ENCODE peak calls at places on chromosomes 11 and 22, in six cellular contexts. Z, E, A, M, P and X are unnamed samples. For H3K4me1, the result is how much of the 10 kb centered on the place peaks cover.

GRCh38 chr11:76599041-76600013 is 71.2 kb downstream of the LRRC32 start:
- DNase-seq in E (no peak), Z (no peak), M (peak), P (no peak), A (no peak), X (no peak)

GRCh38 chr11:2400069-2400760 is at the start of gene TSSC4:
- DNase-seq in M (peak), Z (peak), A (peak), P (peak), E (peak), X (peak)

GRCh38 chr22:24432059-24432853 is 4.9 kb downstream of the ADORA2A start:
- DNase-seq in E (peak), Z (peak), P (peak), A (no peak), M (peak), X (peak)

GRCh38 chr11:72668645-72669347 is 5.4 kb downstream of the PDE2A start:
- DNase-seq in M (no peak), P (no peak), Z (no peak), E (no peak), A (no peak), X (no peak)

GRCh38 chr11:74520927-74521665 is 27.6 kb upstream of the LIPT2 start:
- DNase-seq in M (no peak), A (no peak), E (no peak), Z (peak), P (no peak), X (no peak)

GRCh38 chr11:114321621-114322257 is 25.5 kb downstream of the NNMT start:
- DNase-seq in P (peak), A (peak), M (peak), E (peak), Z (no peak), X (peak)

GRCh38 chr11:93700830-93701229 is 39.3 kb downstream of the CEP295 start:
- DNase-seq in A (no peak), Z (no peak), M (peak), E (no peak), P (peak), X (no peak)

GRCh38 chr11:26473216-26474194 is 98.6 kb downstream of the MUC15 start:
- DNase-seq in A (no peak), Z (no peak), M (no peak), E (no peak), P (no peak), X (no peak)

GRCh38 chr11:67451658-67451976 is 912 bp downstream of the GPR152 start:
- DNase-seq in Z (no peak), A (no peak), E (peak), M (no peak), P (no peak), X (no peak)

GRCh38 chr11:62142921-62143320 is 19.1 kb downstream of the INCENP start:
- DNase-seq in P (no peak), A (no peak), E (no peak), M (no peak), Z (no peak), X (no peak)

GRCh38 chr11:63855975-63856374 is 17.1 kb downstream of the MARK2 start:
- DNase-seq in Z (no peak), A (no peak), P (no peak), E (no peak), M (no peak), X (no peak)

GRCh38 chr11:48052183-48053040 is 72.1 kb downstream of the PTPRJ start:
- DNase-seq in E (peak), P (peak), M (peak), Z (no peak), A (peak), X (no peak)

GRCh38 chr11:46347637-46348311 is 511 bp downstream of the DGKZ start:
- DNase-seq in P (no peak), Z (peak), E (peak), M (no peak), A (no peak), X (no peak)

GRCh38 chr11:40924915-40925314 is 534.5 kb downstream of the LRRC4C start:
- DNase-seq in M (no peak), Z (no peak), E (no peak), P (no peak), A (no peak), X (no peak)

GRCh38 chr11:128437137-128437536 is 150.2 kb downstream of the ETS1 start:
- DNase-seq in E (no peak), Z (no peak), M (peak), A (no peak), P (peak), X (no peak)

GRCh38 chr11:69263736-69264052 is 30.3 kb upstream of the MYEOV start:
- DNase-seq in P (no peak), Z (no peak), E (peak), M (no peak), A (no peak), X (no peak)

GRCh38 chr11:129888451-129888850 is 6.9 kb downstream of the NFRKB start:
- DNase-seq in Z (no peak), M (no peak), E (no peak), P (no peak), A (no peak), X (no peak)

GRCh38 chr11:125072210-125072960 is 9.3 kb downstream of the SLC37A2 start:
- DNase-seq in E (no peak), Z (peak), M (no peak), A (no peak), P (no peak), X (no peak)

GRCh38 chr11:110778351-110778750 is 66.1 kb upstream of the ARHGAP20 start:
- DNase-seq in Z (no peak), M (peak), P (peak), A (no peak), E (no peak), X (no peak)

GRCh38 chr11:61071208-61071681 is 31.0 kb upstream of the CD5 start:
- DNase-seq in E (no peak), M (no peak), A (no peak), P (no peak), Z (no peak), X (no peak)

GRCh38 chr11:1757861-1758610 is 5.7 kb downstream of the CTSD start:
- DNase-seq in E (peak), M (no peak), A (no peak), P (no peak), Z (peak), X (no peak)

GRCh38 chr11:44899959-44900358 is 50.7 kb downstream of the TP53I11 start:
- DNase-seq in Z (no peak), M (peak), A (peak), P (peak), E (no peak), X (no peak)

GRCh38 chr11:117273550-117274289 is 17.4 kb upstream of the BACE1-AS start:
- DNase-seq in Z (no peak), P (peak), A (no peak), E (no peak), M (peak), X (no peak)

GRCh38 chr22:37483594-37484114 is 2.5 kb downstream of the MFNG start:
- DNase-seq in M (no peak), P (no peak), A (no peak), E (no peak), Z (no peak), X (no peak)

GRCh38 chr11:46827995-46828394 is 18.1 kb downstream of the CKAP5 start:
- DNase-seq in M (peak), P (peak), E (no peak), A (no peak), Z (no peak), X (no peak)

GRCh38 chr11:75896843-75897419 is 81.9 kb downstream of the UVRAG start:
- DNase-seq in P (peak), M (peak), Z (no peak), E (no peak), A (peak), X (no peak)

GRCh38 chr11:313787-314547 is at the start of gene IFITM1:
- DNase-seq in Z (peak), M (peak), A (peak), P (peak), E (peak), X (no peak)

GRCh38 chr11:36376888-36377758 is 81.0 kb downstream of the PRR5L start:
- DNase-seq in E (peak), P (no peak), M (peak), Z (peak), A (no peak), X (peak)

GRCh38 chr22:45686842-45687241 is 15.2 kb downstream of the ATXN10 start:
- DNase-seq in M (no peak), P (peak), E (no peak), Z (no peak), A (no peak), X (no peak)

GRCh38 chr22:45690008-45690407 is 18.4 kb downstream of the ATXN10 start:
- DNase-seq in P (no peak), Z (no peak), A (no peak), E (no peak), M (no peak), X (no peak)

GRCh38 chr22:45688606-45689080 is 17.0 kb downstream of the ATXN10 start:
- DNase-seq in P (peak), M (peak), Z (peak), A (peak), E (no peak), X (no peak)

GRCh38 chr22:45686004-45686403 is 14.4 kb downstream of the ATXN10 start:
- DNase-seq in M (peak), P (peak), Z (no peak), A (no peak), E (no peak), X (no peak)

GRCh38 chr22:45689195-45689594 is 17.6 kb downstream of the ATXN10 start:
- DNase-seq in P (no peak), A (no peak), M (no peak), Z (no peak), E (no peak), X (no peak)
- H3K4me1 ChIP-seq in P (under half), A (half or more), M (under half), Z (under half), E (under half), X (half or more)

GRCh38 chr11:120135838-120136237 is 2.1 kb downstream of the TRIM29 start:
- DNase-seq in P (no peak), E (no peak), A (no peak), Z (peak), M (no peak), X (no peak)

GRCh38 chr11:120136356-120136755 is 1.6 kb downstream of the TRIM29 start:
- DNase-seq in Z (no peak), P (no peak), M (no peak), E (no peak), A (no peak), X (no peak)

GRCh38 chr11:120139316-120140069 is 1.6 kb upstream of the TRIM29 start:
- DNase-seq in P (no peak), M (no peak), E (no peak), Z (no peak), A (no peak), X (no peak)

GRCh38 chr11:120137187-120137610 is 714 bp downstream of the TRIM29 start:
- DNase-seq in A (no peak), Z (no peak), M (no peak), E (no peak), P (no peak), X (no peak)

GRCh38 chr11:120137611-120138521 is at the start of gene TRIM29:
- DNase-seq in E (peak), M (no peak), Z (peak), A (peak), P (no peak), X (no peak)
- H3K4me3 ChIP-seq in E (no peak), M (no peak), Z (no peak), A (peak), P (no peak), X (no peak)

GRCh38 chr11:33542921-33543320 is 157.7 kb downstream of the C11orf91 start:
- DNase-seq in Z (peak), M (peak), E (no peak), P (peak), A (peak), X (peak)
- TF ChIP-seq CTCF in Z (peak), M (peak), E (peak), P (peak), A (peak), X (peak)

GRCh38 chr22:41305646-41306045 is 4.3 kb downstream of the ZC3H7B start:
- DNase-seq in E (no peak), Z (peak), P (peak), A (peak), M (peak), X (no peak)
- H3K4me1 ChIP-seq in E (under half), Z (under half), P (under half), A (under half), M (under half), X (under half)

GRCh38 chr22:29473001-29473400 is 7.0 kb upstream of the NEFH start:
- DNase-seq in A (no peak), Z (no peak), M (no peak), E (no peak), P (no peak), X (no peak)

GRCh38 chr22:29464581-29464980 is 15.4 kb upstream of the NEFH start:
- DNase-seq in M (no peak), A (no peak), E (no peak), P (no peak), Z (no peak), X (no peak)

GRCh38 chr22:29469755-29470154 is 10.3 kb upstream of the NEFH start:
- DNase-seq in Z (no peak), P (no peak), E (no peak), M (no peak), A (no peak), X (no peak)

GRCh38 chr22:29475550-29475949 is 4.5 kb upstream of the NEFH start:
- DNase-seq in E (no peak), P (no peak), M (no peak), A (no peak), Z (no peak), X (no peak)

GRCh38 chr22:29470159-29470855 is 9.7 kb upstream of the NEFH start:
- DNase-seq in P (peak), E (peak), Z (peak), A (no peak), M (peak), X (peak)
- H3K4me3 ChIP-seq in P (no peak), E (peak), Z (peak), A (no peak), M (peak), X (peak)

GRCh38 chr11:65558785-65559509 is 788 bp upstream of the LTBP3 start:
- DNase-seq in E (peak), A (no peak), M (peak), Z (no peak), P (peak), X (peak)
- TF ChIP-seq CTCF in E (no peak), A (peak), M (peak), Z (no peak), P (no peak), X (no peak)

GRCh38 chr11:9566561-9567063 is 6.9 kb upstream of the WEE1 start:
- DNase-seq in E (no peak), M (peak), P (peak), A (no peak), Z (no peak), X (no peak)
- H3K4me1 ChIP-seq in E (under half), M (under half), P (under half), A (half or more), Z (under half), X (half or more)

GRCh38 chr22:17370036-17370765 is 941 bp downstream of the CECR2 start:
- DNase-seq in P (peak), E (peak), A (no peak), M (no peak), Z (peak), X (peak)

GRCh38 chr22:17368727-17369552 is at the start of gene CECR2:
- DNase-seq in E (peak), A (no peak), M (no peak), P (peak), Z (peak), X (peak)

GRCh38 chr22:17370766-17371181 is 1.5 kb downstream of the CECR2 start:
- DNase-seq in A (no peak), M (no peak), P (peak), Z (no peak), E (no peak), X (no peak)

GRCh38 chr22:17368144-17368726 is 1.0 kb upstream of the CECR2 start:
- DNase-seq in P (no peak), E (no peak), M (no peak), Z (no peak), A (no peak), X (no peak)

DNA sequence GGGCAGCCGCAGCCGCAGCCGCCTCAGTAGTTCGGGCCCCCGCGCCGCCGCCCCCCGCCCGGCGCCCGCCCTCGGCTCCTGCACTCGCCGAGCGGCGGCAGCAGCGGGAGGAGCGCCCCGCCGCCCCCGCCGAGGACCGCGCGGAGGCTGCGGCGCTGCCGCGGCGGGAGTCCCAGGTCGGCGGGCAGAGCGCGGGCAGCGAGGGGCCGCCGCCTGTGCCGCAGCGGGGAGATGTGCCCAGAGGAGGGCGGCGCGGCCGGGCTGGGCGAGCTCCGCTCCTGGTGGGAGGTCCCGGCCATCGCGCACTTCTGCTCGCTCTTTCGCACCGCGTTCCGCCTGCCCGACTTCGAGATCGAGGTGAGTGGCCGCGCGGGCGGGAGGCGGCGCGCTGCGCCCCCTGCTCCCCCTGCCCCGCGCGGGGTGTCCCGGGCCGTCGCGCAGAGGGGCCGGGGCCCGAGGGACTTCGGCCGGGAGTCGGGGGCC is 334 bp downstream of the CECR2 start:
- DNase-seq in Z (peak), A (no peak), M (no peak), E (peak), P (peak), X (peak)
- H3K4me3 ChIP-seq in Z (peak), A (no peak), M (no peak), E (no peak), P (peak), X (peak)

GRCh38 chr11:77821349-77821851 is 456 bp downstream of the AAMDC start:
- DNase-seq in Z (peak), A (peak), E (peak), P (peak), M (peak), X (peak)

GRCh38 chr11:77823775-77824174 is 2.8 kb downstream of the AAMDC start:
- DNase-seq in Z (no peak), P (peak), M (peak), A (no peak), E (no peak), X (no peak)

GRCh38 chr11:77819921-77820564 is 479 bp downstream of the RSF1 start:
- DNase-seq in Z (peak), P (peak), M (peak), E (peak), A (peak), X (peak)

GRCh38 chr11:77819411-77819920 is 1.1 kb downstream of the RSF1 start:
- DNase-seq in M (peak), P (peak), A (peak), E (peak), Z (peak), X (peak)

DNA sequence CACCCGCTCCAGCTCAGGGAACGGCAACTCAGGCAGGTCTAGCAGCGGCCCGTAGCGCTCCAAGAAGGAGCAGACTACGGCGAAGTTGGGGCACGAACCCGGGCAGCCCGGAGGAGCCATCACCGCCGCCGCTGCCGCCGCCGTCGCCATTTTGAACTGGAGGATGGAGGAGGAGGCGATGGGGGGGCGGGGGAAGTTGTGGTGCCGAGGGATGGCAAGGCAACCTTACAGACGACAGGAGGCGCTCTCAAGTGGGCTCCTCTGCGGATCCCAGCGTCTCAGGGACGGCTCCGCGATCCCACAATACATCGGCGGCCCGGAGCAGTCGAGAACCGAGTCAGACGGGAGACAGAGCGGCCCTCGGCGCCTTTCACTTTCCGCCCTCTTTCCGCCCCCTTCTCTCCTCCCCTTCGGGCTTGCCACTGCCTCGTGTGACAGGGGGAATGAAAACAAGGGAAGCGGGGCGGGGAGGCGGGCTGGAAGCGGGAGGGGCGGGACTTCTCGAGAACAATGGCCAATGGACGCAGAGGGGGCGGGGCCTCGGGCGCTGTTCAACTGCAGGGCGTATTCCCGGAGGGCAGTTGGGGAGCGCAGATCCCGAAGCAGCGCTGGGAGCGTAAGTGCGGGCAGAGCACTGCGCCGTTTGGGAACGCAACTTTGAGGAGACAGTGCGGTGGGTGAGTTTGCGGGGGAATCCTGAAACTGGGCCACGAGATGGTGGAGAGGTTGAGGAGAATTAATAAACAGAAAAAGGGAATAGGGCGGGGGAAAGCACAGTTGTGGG is at the start of the genes AAMDC and RSF1:
- DNase-seq in P (peak), M (peak), Z (peak), E (peak), A (peak), X (peak)
- TF ChIP-seq CTCF in P (peak), M (peak), Z (peak), E (peak), A (peak), X (peak)

GRCh38 chr22:43008921-43009320 is 6.0 kb downstream of the PACSIN2 start:
- DNase-seq in P (no peak), Z (no peak), A (peak), E (no peak), M (no peak), X (no peak)

GRCh38 chr22:43006753-43007152 is 8.2 kb downstream of the PACSIN2 start:
- DNase-seq in M (no peak), Z (no peak), E (peak), A (no peak), P (no peak), X (no peak)

GRCh38 chr22:43007519-43008102 is 7.3 kb downstream of the PACSIN2 start:
- DNase-seq in A (no peak), M (peak), P (no peak), E (peak), Z (no peak), X (no peak)

GRCh38 chr22:43009444-43009843 is 5.5 kb downstream of the PACSIN2 start:
- DNase-seq in P (no peak), M (no peak), E (no peak), A (no peak), Z (no peak), X (no peak)

GRCh38 chr22:43008509-43008908 is 6.4 kb downstream of the PACSIN2 start:
- DNase-seq in E (peak), M (no peak), A (no peak), Z (no peak), P (no peak), X (no peak)
- H3K4me1 ChIP-seq in E (under half), M (under half), A (under half), Z (under half), P (under half), X (half or more)